ENCODE peak calls at places on chromosomes 7 and 10, in six cellular contexts. R is MM.1S, H is heart left ventricle, U is K562, I is HFF-Myc, N is OCI-LY7. T is an unnamed sample.

GRCh38 chr7:152912511-152912910 is 153.0 kb downstream of the ACTR3B start:
- DNase-seq in I (no peak), U (no peak), R (no peak), N (no peak), H (no peak), T (no peak)

GRCh38 chr7:136869991-136870798 is 1.7 kb downstream of the CHRM2 start:
- DNase-seq in U (no peak), N (no peak), H (peak), I (no peak), R (no peak), T (no peak)

GRCh38 chr10:67697646-67698245 is 1.8 kb upstream of the CTNNA3 start:
- DNase-seq in I (peak), H (no peak), N (peak), U (peak), R (peak), T (peak)

GRCh38 chr10:119736220-119736619 is 10.4 kb downstream of the INPP5F start:
- DNase-seq in N (no peak), H (no peak), I (no peak), R (no peak), U (no peak), T (no peak)

GRCh38 chr7:130095812-130096211 is 25.5 kb downstream of the KLHDC10 start:
- DNase-seq in H (no peak), N (no peak), I (peak), R (no peak), U (no peak), T (no peak)

GRCh38 chr7:15954671-15955354 is 268.3 kb upstream of the MEOX2 start:
- DNase-seq in R (no peak), H (no peak), U (no peak), I (no peak), N (no peak), T (no peak)

GRCh38 chr7:158541330-158542010 is 46.2 kb downstream of the PTPRN2 start:
- DNase-seq in N (peak), R (peak), U (peak), H (no peak), I (no peak), T (no peak)

GRCh38 chr7:27112960-27113949 is 10.8 kb upstream of the HOXA2 start:
- DNase-seq in I (no peak), R (no peak), U (no peak), N (no peak), H (no peak), T (no peak)

GRCh38 chr10:5958077-5958476 is 19.3 kb downstream of the IL15RA start:
- DNase-seq in I (peak), U (no peak), H (no peak), R (no peak), N (no peak), T (no peak)

GRCh38 chr7:19957664-19958063 is 184.2 kb upstream of the TMEM196 start:
- DNase-seq in R (no peak), I (no peak), H (no peak), U (no peak), N (no peak), T (no peak)
- H3K4me3 ChIP-seq in R (no peak), I (no peak), H (no peak), U (no peak), N (no peak), T (no peak)

DNA sequence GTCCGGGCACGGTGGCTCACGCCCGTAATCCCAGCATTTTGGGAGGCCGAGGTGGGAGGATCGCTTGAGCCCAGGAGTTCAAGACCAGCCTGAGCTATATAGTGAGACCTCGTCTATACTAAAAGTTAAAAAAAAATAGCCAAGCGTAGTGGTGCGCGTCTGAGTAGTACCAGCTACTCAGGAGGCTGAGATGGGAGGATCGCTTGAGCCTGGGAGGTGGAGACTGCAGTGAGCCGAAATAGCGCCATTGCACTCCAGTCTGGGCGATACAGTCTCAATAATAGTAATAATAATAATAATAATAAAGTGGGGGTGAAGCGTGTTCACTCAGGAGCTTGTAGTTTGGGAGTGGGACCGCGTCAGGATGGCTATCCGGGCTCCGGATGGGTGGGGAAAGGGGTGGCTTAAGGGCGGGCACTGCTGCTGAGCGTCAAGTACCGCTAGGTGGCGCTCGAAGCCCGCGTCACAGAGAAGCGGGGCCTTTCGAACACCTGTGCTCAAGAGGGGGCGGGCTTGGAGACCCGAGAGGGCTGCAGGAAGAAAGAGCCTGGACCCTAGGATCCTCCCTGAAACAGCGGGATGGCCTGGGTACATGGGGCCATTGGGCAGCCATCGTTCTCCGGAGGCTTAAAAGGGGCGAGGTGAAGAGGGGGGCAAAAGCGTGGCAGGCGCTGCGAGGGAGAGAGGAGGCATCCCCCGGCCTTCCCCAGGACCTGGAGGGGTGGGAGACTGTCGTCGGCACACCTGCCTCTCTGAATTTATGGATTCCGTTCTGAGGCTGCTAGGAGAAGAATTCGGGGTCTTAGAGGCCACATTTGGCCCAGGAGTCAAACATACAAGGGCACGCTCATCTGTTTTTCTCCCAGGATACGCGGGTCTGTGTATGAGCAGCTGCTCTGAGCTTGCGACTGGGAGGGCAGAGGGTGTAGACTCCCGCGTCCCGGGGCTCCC is 14.5 kb downstream of the LBX1 start:
- DNase-seq in R (peak), H (peak), U (peak), N (peak), I (no peak), T (peak)
- H3K4me3 ChIP-seq in R (peak), H (no peak), U (no peak), N (no peak), I (no peak), T (no peak)

DNA sequence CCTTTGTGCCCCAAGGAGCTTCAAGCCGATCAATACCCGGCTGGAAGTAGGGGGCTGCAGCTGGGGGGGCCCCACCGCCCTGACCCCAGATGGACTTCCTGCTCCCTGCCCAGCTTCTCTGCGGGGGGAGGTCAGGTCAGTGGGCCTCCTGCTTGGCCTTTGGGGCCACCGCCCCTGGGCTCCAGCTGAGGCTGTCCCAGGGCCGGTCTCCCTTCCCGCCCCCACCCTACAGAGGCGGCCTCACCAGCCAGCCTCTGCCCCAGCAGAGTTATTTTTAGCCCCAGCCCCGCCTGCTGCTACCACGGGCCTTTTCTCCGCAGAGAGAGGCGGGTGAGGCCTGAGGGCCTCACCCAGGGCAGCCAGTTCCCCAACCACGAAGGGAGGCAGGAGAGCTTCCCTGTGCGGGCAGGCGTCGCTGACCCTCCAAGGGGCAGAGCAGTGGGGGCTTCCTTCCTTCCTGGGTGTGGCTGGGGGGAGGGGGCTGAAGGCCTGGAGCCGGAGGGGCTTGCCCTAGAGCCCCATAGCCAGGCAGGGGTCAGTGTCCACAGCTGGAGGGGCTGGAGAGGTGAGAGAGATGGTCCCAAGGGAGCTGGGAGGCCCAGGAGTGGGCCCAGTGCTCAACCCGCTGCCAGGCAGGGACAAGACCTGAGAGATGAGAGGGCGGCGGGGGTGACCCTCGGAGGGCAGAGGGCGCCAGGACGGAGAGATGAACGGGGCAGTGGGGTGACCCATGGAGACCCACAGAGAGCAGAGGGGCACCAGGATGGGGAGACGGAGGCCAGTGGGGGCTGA is 24.6 kb downstream of the PWWP2B start:
- DNase-seq in H (peak), U (peak), I (no peak), R (peak), N (peak), T (no peak)
- H3K4me3 ChIP-seq in H (no peak), U (no peak), I (no peak), R (no peak), N (peak), T (no peak)

GRCh38 chr10:114402233-114402632 is 2.1 kb downstream of the AFAP1L2 start:
- DNase-seq in H (no peak), I (no peak), N (no peak), U (no peak), R (no peak), T (no peak)

GRCh38 chr10:114402871-114403544 is 1.3 kb downstream of the AFAP1L2 start:
- DNase-seq in R (no peak), U (no peak), N (no peak), I (no peak), H (no peak), T (no peak)

GRCh38 chr10:114404171-114405010 is at the start of gene AFAP1L2:
- DNase-seq in N (no peak), U (peak), I (no peak), H (peak), R (no peak), T (no peak)

GRCh38 chr10:114405011-114405350 is 679 bp upstream of the AFAP1L2 start:
- DNase-seq in N (no peak), U (no peak), I (no peak), H (no peak), R (no peak), T (no peak)

GRCh38 chr10:114403545-114404161 is 649 bp downstream of the AFAP1L2 start:
- DNase-seq in U (no peak), H (peak), I (no peak), R (no peak), N (no peak), T (no peak)
- H3K4me3 ChIP-seq in U (no peak), H (peak), I (peak), R (no peak), N (no peak), T (no peak)

GRCh38 chr10:11177926-11178453 is 160.3 kb downstream of the CELF2 start:
- DNase-seq in N (no peak), H (no peak), I (no peak), R (peak), U (peak), T (peak)
- H3K4me3 ChIP-seq in N (no peak), H (no peak), I (no peak), R (peak), U (no peak), T (peak)

T was measured in Jurkat, Clone E6-1.